ENCODE peak calls at places on chromosomes 11 and 22, in eight cellular contexts. U is stomach; Z is cardiac fibroblast; B is pancreas; V is ovary; M is CD8-positive, alpha-beta T cell; K is body of pancreas; S is AG09309. W is an unnamed sample.

GRCh38 chr11:125833016-125833415 is at the start of gene PATE4:
- DNase-seq in U (no peak), Z (no peak), B (no peak), V (no peak), M (no peak), K (no peak), S (no peak), W (no peak)

GRCh38 chr22:19876314-19876940 is 21.8 kb upstream of the GNB1L start:
- DNase-seq in U (no peak), Z (no peak), B (peak; percentile 48), V (peak; percentile 19), M (no peak), K (peak; percentile 4), S (no peak), W (no peak)

GRCh38 chr11:134905513-134905912 is 493.5 kb upstream of the B3GAT1 start:
- DNase-seq in U (no peak), Z (no peak), B (no peak), V (no peak), M (no peak), K (peak; percentile 23), S (no peak), W (no peak)

GRCh38 chr11:2732261-2732939 is 32.6 kb upstream of the KCNQ1OT1 start:
- DNase-seq in U (no peak), Z (no peak), B (no peak), V (no peak), M (no peak), K (no peak), S (no peak), W (no peak)

GRCh38 chr22:39463931-39464390 is 7.1 kb downstream of the MGAT3 start:
- DNase-seq in U (no peak), Z (no peak), B (no peak), V (no peak), M (peak; percentile 12), K (no peak), S (no peak), W (peak; percentile 1)

GRCh38 chr11:78045851-78046485 is 17.7 kb upstream of the THRSP start:
- DNase-seq in U (peak; percentile 89), Z (peak; percentile 60), B (peak; percentile 98), V (peak; percentile 90), M (peak; percentile 77), K (peak; percentile 90), S (no peak), W (no peak)

GRCh38 chr11:130243816-130244215 is 70.9 kb downstream of the ZBTB44 start:
- DNase-seq in U (no peak), Z (no peak), B (no peak), V (no peak), M (no peak), K (no peak), S (no peak), W (no peak)

GRCh38 chr11:57457643-57458023 is 2.7 kb upstream of the RTN4RL2 start:
- DNase-seq in U (no peak), Z (no peak), B (no peak), V (no peak), M (no peak), K (no peak), S (no peak), W (no peak)

GRCh38 chr11:65437436-65438227 is 15.0 kb downstream of the NEAT1 start:
- DNase-seq in U (peak; percentile 26), Z (peak; percentile 49), B (no peak), V (no peak), M (no peak), K (no peak), S (no peak), W (no peak)

GRCh38 chr11:130211144-130211543 is 51.6 kb downstream of the ST14 start:
- DNase-seq in U (no peak), Z (no peak), B (peak; percentile 23), V (no peak), M (no peak), K (peak; percentile 1), S (no peak), W (no peak)

GRCh38 chr22:17733484-17733883 is 40.8 kb downstream of the BID start:
- DNase-seq in U (no peak), Z (peak; percentile 35), B (no peak), V (no peak), M (no peak), K (no peak), S (no peak), W (no peak)

GRCh38 chr11:129959687-129960086 is 42.9 kb downstream of the PRDM10 start:
- DNase-seq in U (no peak), Z (no peak), B (no peak), V (no peak), M (no peak), K (no peak), S (no peak), W (no peak)

GRCh38 chr11:120562806-120563425 is 51.4 kb downstream of the GRIK4 start:
- DNase-seq in U (no peak), Z (no peak), B (no peak), V (no peak), M (no peak), K (no peak), S (no peak), W (no peak)

GRCh38 chr22:39130892-39131855 is 21.3 kb downstream of the CBX7 start:
- DNase-seq in U (no peak), Z (peak; percentile 19), B (no peak), V (peak; percentile 29), M (no peak), K (no peak), S (no peak), W (no peak)

GRCh38 chr11:95453616-95454118 is 222.7 kb upstream of the SESN3 start:
- DNase-seq in U (peak; percentile 72), Z (peak; percentile 27), B (peak; percentile 65), V (no peak), M (no peak), K (peak; percentile 64), S (no peak), W (no peak)

DNA sequence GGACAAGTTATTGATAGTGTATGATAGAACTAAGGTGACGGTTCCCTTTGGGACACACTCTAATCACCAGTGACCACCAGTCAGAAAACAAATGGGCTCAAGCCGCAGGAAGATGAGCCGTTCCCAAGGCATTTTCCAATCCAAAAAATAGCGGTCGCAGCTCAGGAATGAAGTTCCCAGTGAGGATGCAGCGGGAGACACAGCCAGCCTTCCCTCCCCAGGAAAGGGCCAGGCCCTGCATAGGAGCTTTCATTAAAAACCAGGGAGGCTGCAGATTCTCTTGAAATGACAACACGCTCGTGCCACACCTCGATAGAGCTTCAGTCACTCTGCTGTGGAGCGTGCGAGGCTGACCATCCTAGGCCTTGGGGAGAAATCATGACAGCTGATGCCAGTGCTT is 65.8 kb upstream of the WNT7B start:
- DNase-seq in U (peak; percentile 22), Z (no peak), B (peak; percentile 53), V (peak; percentile 34), M (no peak), K (no peak), S (no peak), W (no peak)
- H3K4me3 ChIP-seq in U (no peak overlapping the region), Z (no peak overlapping the region), B (no peak overlapping the region), V (no peak overlapping the region), M (no peak overlapping the region), K (no peak overlapping the region), S (no peak overlapping the region), W (peak overlapping the region; percentile 73)

GRCh38 chr22:33706100-33706499 is 214.2 kb downstream of the LARGE1 start:
- DNase-seq in U (no peak), Z (no peak), B (no peak), V (no peak), M (no peak), K (no peak), S (no peak), W (no peak)
- TF ChIP-seq CTCF in U (no peak), Z (no peak), B (no peak), V (no peak), M (no peak), K (no peak), S (no peak), W (no peak)

GRCh38 chr11:46362146-46363030 is 15.1 kb downstream of the DGKZ start:
- DNase-seq in U (no peak), Z (no peak), B (peak; percentile 56), V (no peak), M (no peak), K (no peak), S (no peak), W (no peak)
- H3K4me3 ChIP-seq in U (peak overlapping the region; percentile 41), Z (peak overlapping the region; percentile 18), B (peak overlapping the region; percentile 5), V (no peak overlapping the region), M (peak overlapping the region; percentile 72), K (no peak overlapping the region), S (no peak overlapping the region), W (no peak overlapping the region)

DNA sequence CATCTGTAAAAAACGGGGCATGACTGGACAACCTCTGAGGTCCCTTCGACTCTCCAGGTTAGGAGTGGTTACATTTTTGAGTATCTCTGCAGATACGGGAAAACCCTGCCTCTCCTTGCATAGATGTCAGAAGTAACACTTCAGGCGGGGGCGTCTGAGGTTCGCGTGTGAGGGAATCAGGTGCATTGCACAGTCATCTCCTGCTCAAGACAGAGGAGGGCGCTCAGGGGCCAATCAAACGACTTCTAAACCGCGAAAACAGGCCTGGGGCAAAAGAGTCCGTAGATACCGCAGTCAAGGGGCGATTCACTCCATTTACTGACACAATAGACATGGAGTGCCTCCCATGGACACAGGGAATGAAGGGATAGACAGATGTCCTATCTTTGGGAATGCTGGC is 31.7 kb downstream of the KIRREL3 start:
- DNase-seq in U (no peak), Z (no peak), B (no peak), V (no peak), M (no peak), K (no peak), S (no peak), W (no peak)
- TF ChIP-seq CTCF in U (no peak), Z (no peak), B (no peak), V (no peak), M (no peak), K (no peak), S (peak; percentile 8), W (no peak)

DNA sequence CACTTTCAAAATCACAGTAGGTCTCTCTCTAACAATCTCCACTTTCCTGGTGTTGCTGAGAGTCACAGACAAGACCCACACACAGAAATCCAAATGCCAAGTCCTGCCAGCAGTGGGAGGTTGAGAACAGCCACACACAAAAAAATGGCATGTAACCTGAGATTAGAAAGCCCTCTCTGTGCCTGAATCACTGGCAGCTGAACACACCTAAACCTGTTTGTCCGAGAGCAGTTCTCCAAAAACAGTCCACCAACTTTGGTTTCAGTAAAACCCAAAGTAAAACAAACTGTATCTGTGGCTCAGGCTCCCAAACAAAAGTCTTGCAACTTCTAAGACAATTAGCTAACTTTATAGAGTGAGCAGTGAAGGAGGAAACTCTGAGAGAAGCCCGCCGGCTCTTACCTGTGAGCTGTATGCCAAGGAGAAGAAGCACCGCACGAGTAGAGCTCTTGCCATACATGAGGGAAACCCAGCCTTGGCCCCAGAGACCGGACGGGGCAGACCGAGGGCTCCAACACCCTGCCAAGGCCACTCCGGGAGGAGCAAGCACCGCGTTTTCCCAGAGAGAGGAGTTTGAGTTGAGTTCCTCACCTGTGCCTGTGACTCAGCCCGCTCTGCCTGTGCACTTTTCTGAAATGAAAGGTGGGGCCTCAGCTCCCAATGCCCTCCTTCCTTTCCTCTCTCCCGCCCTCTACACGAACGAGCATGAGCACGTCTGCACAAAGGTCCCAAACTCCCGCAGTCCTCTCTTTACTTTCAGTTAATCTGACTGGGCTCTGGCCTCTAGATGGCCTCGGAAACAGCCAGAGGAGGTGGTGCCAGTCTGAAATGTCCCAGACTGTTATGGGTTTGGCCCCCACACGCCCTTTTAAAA is at the start of gene MPZL2:
- DNase-seq in U (peak; percentile 85), Z (no peak), B (peak; percentile 76), V (no peak), M (no peak), K (peak; percentile 85), S (no peak), W (peak; percentile 64)
- H3K4me3 ChIP-seq in U (peak within 1 kb of the TSS; percentile 55), Z (peak within 1 kb of the TSS; percentile 27), B (peak within 1 kb of the TSS; percentile 57), V (peak within 1 kb of the TSS; percentile 32), M (peak within 1 kb of the TSS; percentile 58), K (peak within 1 kb of the TSS; percentile 11), S (no peak within 1 kb of the TSS), W (peak within 1 kb of the TSS; percentile 52)